ENCODE peak calls at places on chromosomes 7 and 10, in nine cellular contexts. S is breast epithelium, K is GM06990, W is neural progenitor cell, O is keratinocyte, Z is astrocyte of the cerebellum, C is fibroblast of lung, J is H9, F is GM23338. G is an unnamed sample.
A peak's percentile ranks its signal among the peaks of the same experiment; 100 is the strongest.

GRCh38 chr7:4744391-4745264 is 30.8 kb upstream of the AP5Z1 start:
- DNase-seq in S (peak; percentile 99), K (peak; percentile 87), W (peak; percentile 96), O (peak; percentile 88), Z (peak; percentile 98), C (peak; percentile 100), J (peak; percentile 98), F (peak; percentile 96), G (peak; percentile 93)

GRCh38 chr7:75966209-75966961 is 28.0 kb downstream of the TMEM120A start:
- DNase-seq in S (peak; percentile 35), K (no peak), W (no peak), O (no peak), Z (peak; percentile 22), C (peak; percentile 51), J (no peak), F (no peak), G (peak; percentile 54)

GRCh38 chr10:123272171-123272570 is 118.0 kb downstream of the BUB3 start:
- DNase-seq in S (no peak), K (no peak), W (no peak), O (no peak), Z (no peak), C (no peak), J (no peak), F (no peak), G (no peak)

GRCh38 chr7:149495785-149496641 is 1.6 kb downstream of the ZNF746 start:
- DNase-seq in S (peak; percentile 54), K (no peak), W (no peak), O (no peak), Z (peak; percentile 57), C (peak; percentile 84), J (no peak), F (no peak), G (peak; percentile 71)

GRCh38 chr10:78700413-78700812 is 368.4 kb upstream of the ZMIZ1 start:
- DNase-seq in S (no peak), K (no peak), W (no peak), O (no peak), Z (no peak), C (no peak), J (no peak), F (no peak), G (no peak)

GRCh38 chr10:113680172-113681111 is 730 bp downstream of the CASP7 start:
- DNase-seq in S (peak; percentile 30), K (peak; percentile 76), W (no peak), O (peak; percentile 26), Z (no peak), C (peak; percentile 73), J (no peak), F (peak; percentile 47), G (peak; percentile 10)

GRCh38 chr7:85068796-85069195 is 118.1 kb downstream of the SEMA3D start:
- DNase-seq in S (no peak), K (no peak), W (no peak), O (peak; percentile 19), Z (peak; percentile 62), C (peak; percentile 93), J (no peak), F (no peak), G (no peak)

GRCh38 chr7:22152690-22153089 is 204.3 kb downstream of the RAPGEF5 start:
- DNase-seq in S (no peak), K (no peak), W (no peak), O (no peak), Z (no peak), C (no peak), J (no peak), F (no peak), G (no peak)

GRCh38 chr10:15719899-15720634 is at the start of gene ITGA8:
- DNase-seq in S (no peak), K (no peak), W (peak; percentile 73), O (no peak), Z (no peak), C (peak; percentile 51), J (peak; percentile 65), F (peak; percentile 78), G (no peak)

GRCh38 chr7:30840176-30841024 is 69.2 kb downstream of the MINDY4 start:
- DNase-seq in S (no peak), K (no peak), W (no peak), O (no peak), Z (no peak), C (no peak), J (no peak), F (no peak), G (no peak)

GRCh38 chr7:24701232-24701898 is 55.9 kb downstream of the GSDME start:
- DNase-seq in S (peak; percentile 41), K (no peak), W (no peak), O (peak; percentile 53), Z (peak; percentile 89), C (peak; percentile 88), J (no peak), F (no peak), G (no peak)

GRCh38 chr10:96512997-96513685 is 585 bp downstream of the TLL2 start:
- DNase-seq in S (no peak), K (no peak), W (peak; percentile 55), O (no peak), Z (no peak), C (peak; percentile 35), J (peak; percentile 76), F (peak; percentile 64), G (no peak)

GRCh38 chr7:93858857-93859256 is 31.7 kb downstream of the TFPI2 start:
- DNase-seq in S (no peak), K (no peak), W (no peak), O (no peak), Z (no peak), C (no peak), J (no peak), F (no peak), G (no peak)

GRCh38 chr7:34016876-34017275 is 111.5 kb downstream of the BMPER start:
- DNase-seq in S (no peak), K (no peak), W (no peak), O (no peak), Z (no peak), C (no peak), J (no peak), F (no peak), G (no peak)

GRCh38 chr7:114715907-114716306 is 206.0 kb upstream of the MDFIC start:
- DNase-seq in S (no peak), K (no peak), W (no peak), O (no peak), Z (no peak), C (peak; percentile 21), J (no peak), F (no peak), G (no peak)

GRCh38 chr10:93106631-93107072 is 33.0 kb downstream of the CYP26A1 start:
- DNase-seq in S (no peak), K (no peak), W (no peak), O (no peak), Z (peak; percentile 31), C (peak; percentile 6), J (no peak), F (no peak), G (no peak)

GRCh38 chr10:47081264-47081663 is 170.0 kb downstream of the PTPN20 start:
- DNase-seq in S (no peak), K (no peak), W (no peak), O (no peak), Z (no peak), C (no peak), J (no peak), F (no peak), G (no peak)

GRCh38 chr10:31340343-31340742 is 21.3 kb downstream of the ZEB1 start:
- DNase-seq in S (no peak), K (no peak), W (no peak), O (no peak), Z (no peak), C (no peak), J (no peak), F (no peak), G (no peak)

GRCh38 chr7:159116581-159117339 is 27.9 kb downstream of the VIPR2 start:
- DNase-seq in S (peak; percentile 27), K (no peak), W (no peak), O (no peak), Z (no peak), C (no peak), J (no peak), F (no peak), G (no peak)

GRCh38 chr10:85317827-85318226 is 989.4 kb downstream of the CCSER2 start:
- DNase-seq in S (no peak), K (no peak), W (no peak), O (no peak), Z (no peak), C (no peak), J (no peak), F (peak; percentile 3), G (no peak)
- TF ChIP-seq CTCF in S (no peak), K (peak; percentile 46), W (peak; percentile 30), O (no peak), Z (no peak), C (no peak), J (peak; percentile 57), F (peak; percentile 19), G (no peak)

GRCh38 chr10:118712930-118713634 is 41.7 kb downstream of the CACUL1 start:
- DNase-seq in S (no peak), K (no peak), W (peak; percentile 49), O (no peak), Z (no peak), C (no peak), J (peak; percentile 60), F (peak; percentile 74), G (no peak)
- TF ChIP-seq CTCF in S (no peak), K (peak; percentile 22), W (peak; percentile 64), O (peak; percentile 38), Z (peak; percentile 21), C (peak; percentile 14), J (peak; percentile 76), F (peak; percentile 76), G (no peak)

GRCh38 chr7:35848728-35849127 is 47.9 kb downstream of the SEPTIN7 start:
- DNase-seq in S (no peak), K (no peak), W (no peak), O (no peak), Z (no peak), C (no peak), J (no peak), F (no peak), G (no peak)

GRCh38 chr7:35846816-35847412 is 46.1 kb downstream of the SEPTIN7 start:
- DNase-seq in S (no peak), K (no peak), W (no peak), O (no peak), Z (no peak), C (no peak), J (no peak), F (no peak), G (no peak)

GRCh38 chr7:35849954-35850353 is 49.1 kb downstream of the SEPTIN7 start:
- DNase-seq in S (no peak), K (no peak), W (no peak), O (no peak), Z (no peak), C (no peak), J (no peak), F (no peak), G (no peak)

GRCh38 chr7:35854311-35854710 is 53.5 kb downstream of the SEPTIN7 start:
- DNase-seq in S (no peak), K (no peak), W (no peak), O (no peak), Z (no peak), C (no peak), J (no peak), F (no peak), G (no peak)

GRCh38 chr7:35849158-35849831 is 48.4 kb downstream of the SEPTIN7 start:
- DNase-seq in S (no peak), K (no peak), W (peak; percentile 16), O (no peak), Z (no peak), C (no peak), J (no peak), F (peak; percentile 49), G (no peak)
- TF ChIP-seq CTCF in S (no peak), K (no peak), W (peak; percentile 25), O (no peak), Z (no peak), C (no peak), J (no peak), F (no peak), G (no peak)

GRCh38 chr10:111856631-111857030 is 326.9 kb downstream of the GPAM start:
- DNase-seq in S (no peak), K (no peak), W (peak; percentile 27), O (no peak), Z (no peak), C (no peak), J (no peak), F (peak; percentile 35), G (no peak)
- TF ChIP-seq CTCF in S (peak; percentile 29), K (no peak), W (peak; percentile 52), O (peak; percentile 22), Z (peak; percentile 57), C (peak; percentile 50), J (peak; percentile 66), F (peak; percentile 66), G (no peak)